ENCODE peak calls at places on chromosome 2, in four cellular contexts. R, V, E and K are unnamed samples.

GRCh38 chr2:120239488-120240287 is 13.0 kb upstream of the RALB start:
- DNase-seq in R (peak; percentile 99), V (peak; percentile 68), E (peak; percentile 47), K (no peak)

GRCh38 chr2:173909846-173910245 is 55.3 kb downstream of the SP3 start:
- DNase-seq in R (no peak), V (no peak), E (no peak), K (no peak)

GRCh38 chr2:71637736-71638135 is 184.4 kb downstream of the DYSF start:
- DNase-seq in R (no peak), V (no peak), E (no peak), K (no peak)

GRCh38 chr2:142865924-142866323 is 11.5 kb upstream of the KYNU start:
- DNase-seq in R (peak; percentile 45), V (no peak), E (no peak), K (no peak)

GRCh38 chr2:56234241-56234640 is 50.5 kb downstream of the CCDC85A start:
- DNase-seq in R (no peak), V (no peak), E (no peak), K (no peak)

GRCh38 chr2:9735335-9735734 is 104.5 kb upstream of the YWHAQ start:
- DNase-seq in R (no peak), V (no peak), E (no peak), K (peak; percentile 58)

GRCh38 chr2:62201307-62201706 is 5.4 kb downstream of the B3GNT2 start:
- DNase-seq in R (no peak), V (no peak), E (no peak), K (no peak)

GRCh38 chr2:61367177-61367576 is 103.7 kb downstream of the USP34 start:
- DNase-seq in R (no peak), V (no peak), E (no peak), K (no peak)

GRCh38 chr2:7203056-7203467 is 285.9 kb downstream of the RNF144A start:
- DNase-seq in R (peak; percentile 33), V (peak; percentile 68), E (peak; percentile 25), K (peak; percentile 67)

GRCh38 chr2:228771306-228771705 is 499.8 kb downstream of the PID1 start:
- DNase-seq in R (no peak), V (peak; percentile 5), E (no peak), K (no peak)

GRCh38 chr2:134375935-134376334 is 122.1 kb downstream of the MGAT5 start:
- DNase-seq in R (peak; percentile 64), V (peak; percentile 70), E (peak; percentile 39), K (no peak)

GRCh38 chr2:31384771-31385276 is 29.7 kb downstream of the XDH start:
- DNase-seq in R (no peak), V (no peak), E (no peak), K (no peak)

GRCh38 chr2:178194600-178195389 is 483 bp downstream of the OSBPL6 start:
- DNase-seq in R (peak; percentile 71), V (peak; percentile 52), E (peak; percentile 55), K (no peak)

GRCh38 chr2:121202541-121203310 is 82.3 kb downstream of the TFCP2L1 start:
- DNase-seq in R (no peak), V (no peak), E (no peak), K (no peak)

GRCh38 chr2:23423873-23424680 is 39.1 kb downstream of the KLHL29 start:
- DNase-seq in R (no peak), V (no peak), E (no peak), K (no peak)

GRCh38 chr2:54480025-54480424 is 23.9 kb downstream of the SPTBN1 start:
- DNase-seq in R (no peak), V (peak; percentile 36), E (no peak), K (no peak)

GRCh38 chr2:33134086-33134763 is 187.5 kb downstream of the LTBP1 start:
- DNase-seq in R (peak; percentile 72), V (peak; percentile 25), E (no peak), K (no peak)
- H3K4me3 ChIP-seq in R (no peak overlapping the region), V (no peak overlapping the region), E (peak overlapping the region; percentile 39), K (no peak overlapping the region)

GRCh38 chr2:101961287-101962242 is 30.2 kb upstream of the IL1R2 start:
- DNase-seq in R (no peak), V (peak; percentile 41), E (peak; percentile 81), K (no peak)
- H3K27ac ChIP-seq in R (no peak overlapping the region), V (peak overlapping the region; percentile 71), E (peak overlapping the region; percentile 91), K (no peak overlapping the region)

GRCh38 chr2:148529745-148530144 is 114.8 kb upstream of the EPC2 start:
- DNase-seq in R (no peak), V (no peak), E (no peak), K (no peak)

GRCh38 chr2:148525130-148525529 is 119.4 kb upstream of the EPC2 start:
- DNase-seq in R (no peak), V (no peak), E (no peak), K (no peak)

GRCh38 chr2:148528356-148529064 is 116.0 kb upstream of the EPC2 start:
- DNase-seq in R (no peak), V (no peak), E (no peak), K (no peak)

GRCh38 chr2:148526509-148527346 is 117.8 kb upstream of the EPC2 start:
- DNase-seq in R (no peak), V (no peak), E (no peak), K (no peak)

GRCh38 chr2:148527488-148528340 is 116.8 kb upstream of the EPC2 start:
- DNase-seq in R (no peak), V (no peak), E (no peak), K (no peak)
- H3K4me3 ChIP-seq in R (no peak overlapping the region), V (no peak overlapping the region), E (no peak overlapping the region), K (peak overlapping the region; percentile 46)

GRCh38 chr2:160223560-160223959 is 23.5 kb upstream of the ITGB6 start:
- DNase-seq in R (no peak), V (no peak), E (no peak), K (no peak)
- H3K27ac ChIP-seq in R (peak overlapping the region; percentile 95), V (peak overlapping the region; percentile 20), E (no peak overlapping the region), K (no peak overlapping the region)

DNA sequence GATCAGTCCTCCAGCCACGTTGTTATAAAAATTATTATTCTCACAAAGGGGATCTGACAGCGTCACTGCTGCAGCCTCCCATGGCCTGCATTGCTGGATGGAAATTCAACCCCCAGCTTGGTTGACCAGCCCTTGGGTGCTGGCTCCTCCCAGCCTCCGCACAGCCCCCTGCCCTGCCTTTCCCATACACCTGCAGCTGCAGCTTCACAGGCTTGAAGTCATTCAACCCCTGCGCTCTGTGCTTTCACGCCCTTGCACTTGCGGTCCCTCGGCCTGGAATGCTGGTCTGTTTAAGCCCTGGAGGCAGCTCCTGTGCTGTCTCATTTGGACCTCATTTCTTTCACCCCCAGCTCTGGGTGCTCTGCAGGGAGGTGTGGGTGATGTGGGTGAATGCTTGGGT is 861 bp upstream of the CD8A start:
- DNase-seq in R (no peak), V (no peak), E (no peak), K (peak; percentile 60)
- H3K4me3 ChIP-seq in R (no peak overlapping the region), V (no peak overlapping the region), E (no peak overlapping the region), K (peak overlapping the region; percentile 44)

DNA sequence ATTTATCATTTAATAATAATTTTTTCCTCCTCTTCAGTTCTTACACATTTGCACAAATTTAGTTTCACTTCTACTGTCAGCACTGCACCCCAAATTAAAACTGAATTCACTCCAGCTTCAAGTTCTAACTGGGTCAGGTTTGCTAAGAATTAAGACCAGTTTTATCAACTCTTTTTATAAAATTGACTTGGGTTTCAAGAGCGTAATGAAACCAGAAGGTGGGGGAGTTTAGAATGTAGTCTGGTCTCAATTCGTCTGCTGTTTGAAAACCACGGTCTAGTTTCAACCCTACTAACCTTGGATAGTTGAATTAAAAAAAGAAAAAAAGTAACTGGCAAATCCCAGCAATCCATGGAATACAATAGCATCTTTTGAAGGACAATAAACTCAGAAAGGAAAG is 14.3 kb upstream of the CTLA4 start:
- DNase-seq in R (no peak), V (no peak), E (no peak), K (no peak)
- H3K27ac ChIP-seq in R (no peak overlapping the region), V (no peak overlapping the region), E (no peak overlapping the region), K (no peak overlapping the region)